ENCODE peak calls at places on chromosomes 16 and 17, in ten cellular contexts. One of them, this sample, is unnamed.

GRCh38 chr16:86614699-86615098 is 36.4 kb downstream of the FOXL1 start:
- DNase-seq in GM12878: no peak
- DNase-seq in HCT116: no peak
- DNase-seq in foreskin keratinocyte: no peak
- DNase-seq in body of pancreas: no peak
- DNase-seq in uterus: no peak
- DNase-seq in fibroblast of lung: no peak
- DNase-seq in naive thymus-derived CD4-positive, alpha-beta T cell: no peak
- DNase-seq in hepatocyte: no peak
- DNase-seq in DND-41: no peak
- DNase-seq in this sample: no peak

GRCh38 chr17:75778861-75779249 is 5.8 kb upstream of the UNK start:
- DNase-seq in fibroblast of lung: no peak
- DNase-seq in HCT116: no peak
- DNase-seq in hepatocyte: peak
- DNase-seq in DND-41: no peak
- DNase-seq in GM12878: no peak
- DNase-seq in naive thymus-derived CD4-positive, alpha-beta T cell: no peak
- DNase-seq in uterus: no peak
- DNase-seq in body of pancreas: no peak
- DNase-seq in foreskin keratinocyte: no peak
- DNase-seq in this sample: peak

GRCh38 chr17:9202572-9202971 is 181.3 kb downstream of the NTN1 start:
- DNase-seq in DND-41: no peak
- DNase-seq in HCT116: no peak
- DNase-seq in uterus: no peak
- DNase-seq in naive thymus-derived CD4-positive, alpha-beta T cell: no peak
- DNase-seq in GM12878: no peak
- DNase-seq in fibroblast of lung: no peak
- DNase-seq in hepatocyte: no peak
- DNase-seq in foreskin keratinocyte: no peak
- DNase-seq in body of pancreas: no peak
- DNase-seq in this sample: no peak

GRCh38 chr16:87233928-87234327 is 83.3 kb downstream of the C16orf95 start:
- DNase-seq in hepatocyte: no peak
- DNase-seq in uterus: no peak
- DNase-seq in naive thymus-derived CD4-positive, alpha-beta T cell: no peak
- DNase-seq in DND-41: no peak
- DNase-seq in GM12878: no peak
- DNase-seq in body of pancreas: no peak
- DNase-seq in foreskin keratinocyte: no peak
- DNase-seq in HCT116: no peak
- DNase-seq in fibroblast of lung: peak
- DNase-seq in this sample: peak

GRCh38 chr16:87956169-87956770 is 5.0 kb downstream of the BANP start:
- DNase-seq in DND-41: peak
- DNase-seq in GM12878: peak
- DNase-seq in body of pancreas: no peak
- DNase-seq in naive thymus-derived CD4-positive, alpha-beta T cell: peak
- DNase-seq in foreskin keratinocyte: no peak
- DNase-seq in HCT116: no peak
- DNase-seq in fibroblast of lung: peak
- DNase-seq in hepatocyte: peak
- DNase-seq in uterus: no peak
- DNase-seq in this sample: no peak

GRCh38 chr17:34370997-34371395 is 8.0 kb upstream of the CCL1 start:
- DNase-seq in body of pancreas: no peak
- DNase-seq in GM12878: no peak
- DNase-seq in HCT116: no peak
- DNase-seq in DND-41: peak
- DNase-seq in uterus: no peak
- DNase-seq in hepatocyte: peak
- DNase-seq in foreskin keratinocyte: peak
- DNase-seq in naive thymus-derived CD4-positive, alpha-beta T cell: no peak
- DNase-seq in fibroblast of lung: no peak
- DNase-seq in this sample: no peak

GRCh38 chr16:50600582-50601283 is 52.5 kb downstream of the NKD1 start:
- DNase-seq in hepatocyte: no peak
- DNase-seq in foreskin keratinocyte: no peak
- DNase-seq in DND-41: no peak
- DNase-seq in uterus: no peak
- DNase-seq in naive thymus-derived CD4-positive, alpha-beta T cell: no peak
- DNase-seq in HCT116: no peak
- DNase-seq in GM12878: no peak
- DNase-seq in body of pancreas: no peak
- DNase-seq in fibroblast of lung: no peak
- DNase-seq in this sample: no peak

GRCh38 chr16:89364603-89365002 is 125.8 kb downstream of the ANKRD11 start:
- DNase-seq in fibroblast of lung: peak
- DNase-seq in uterus: no peak
- DNase-seq in DND-41: no peak
- DNase-seq in HCT116: no peak
- DNase-seq in foreskin keratinocyte: no peak
- DNase-seq in GM12878: no peak
- DNase-seq in naive thymus-derived CD4-positive, alpha-beta T cell: no peak
- DNase-seq in hepatocyte: no peak
- DNase-seq in body of pancreas: peak
- DNase-seq in this sample: no peak

GRCh38 chr16:74832228-74832627 is 57.6 kb upstream of the FA2H start:
- DNase-seq in HCT116: no peak
- DNase-seq in naive thymus-derived CD4-positive, alpha-beta T cell: no peak
- DNase-seq in DND-41: no peak
- DNase-seq in fibroblast of lung: no peak
- DNase-seq in body of pancreas: no peak
- DNase-seq in uterus: no peak
- DNase-seq in foreskin keratinocyte: no peak
- DNase-seq in GM12878: no peak
- DNase-seq in hepatocyte: no peak
- DNase-seq in this sample: no peak

GRCh38 chr16:3576211-3576610 is 992 bp downstream of the NLRC3 start:
- DNase-seq in body of pancreas: no peak
- DNase-seq in GM12878: no peak
- DNase-seq in hepatocyte: no peak
- DNase-seq in HCT116: no peak
- DNase-seq in fibroblast of lung: no peak
- DNase-seq in foreskin keratinocyte: no peak
- DNase-seq in DND-41: no peak
- DNase-seq in uterus: no peak
- DNase-seq in naive thymus-derived CD4-positive, alpha-beta T cell: peak
- DNase-seq in this sample: no peak

GRCh38 chr17:80364091-80364691 is 50.8 kb upstream of the ENDOV start:
- DNase-seq in GM12878: no peak
- DNase-seq in HCT116: peak
- DNase-seq in DND-41: peak
- DNase-seq in hepatocyte: peak
- DNase-seq in body of pancreas: peak
- DNase-seq in uterus: no peak
- DNase-seq in foreskin keratinocyte: peak
- DNase-seq in naive thymus-derived CD4-positive, alpha-beta T cell: no peak
- DNase-seq in fibroblast of lung: peak
- DNase-seq in this sample: peak

GRCh38 chr16:53982631-53983042 is 278.7 kb downstream of the FTO start:
- DNase-seq in HCT116: no peak
- DNase-seq in hepatocyte: no peak
- DNase-seq in foreskin keratinocyte: no peak
- DNase-seq in fibroblast of lung: no peak
- DNase-seq in DND-41: no peak
- DNase-seq in body of pancreas: no peak
- DNase-seq in naive thymus-derived CD4-positive, alpha-beta T cell: no peak
- DNase-seq in GM12878: no peak
- DNase-seq in uterus: no peak
- DNase-seq in this sample: no peak

GRCh38 chr17:43994272-43995149 is 9.9 kb upstream of the NAGS start:
- DNase-seq in naive thymus-derived CD4-positive, alpha-beta T cell: peak
- DNase-seq in body of pancreas: peak
- DNase-seq in DND-41: peak
- DNase-seq in hepatocyte: peak
- DNase-seq in fibroblast of lung: peak
- DNase-seq in HCT116: no peak
- DNase-seq in foreskin keratinocyte: no peak
- DNase-seq in uterus: peak
- DNase-seq in GM12878: no peak
- DNase-seq in this sample: peak

GRCh38 chr17:36534117-36534880 is at the start of gene MYO19:
- DNase-seq in fibroblast of lung: peak
- DNase-seq in foreskin keratinocyte: peak
- DNase-seq in HCT116: peak
- DNase-seq in body of pancreas: peak
- DNase-seq in uterus: peak
- DNase-seq in naive thymus-derived CD4-positive, alpha-beta T cell: peak
- DNase-seq in GM12878: peak
- DNase-seq in DND-41: peak
- DNase-seq in hepatocyte: peak
- DNase-seq in this sample: peak

GRCh38 chr17:46045639-46046038 is 46.6 kb downstream of the STH start:
- DNase-seq in HCT116: no peak
- DNase-seq in fibroblast of lung: no peak
- DNase-seq in body of pancreas: no peak
- DNase-seq in DND-41: no peak
- DNase-seq in naive thymus-derived CD4-positive, alpha-beta T cell: no peak
- DNase-seq in foreskin keratinocyte: no peak
- DNase-seq in hepatocyte: no peak
- DNase-seq in GM12878: no peak
- DNase-seq in uterus: no peak
- DNase-seq in this sample: no peak

GRCh38 chr16:82157836-82158235 is 12.2 kb downstream of the MPHOSPH6 start:
- DNase-seq in GM12878: no peak
- DNase-seq in foreskin keratinocyte: no peak
- DNase-seq in body of pancreas: no peak
- DNase-seq in naive thymus-derived CD4-positive, alpha-beta T cell: no peak
- DNase-seq in hepatocyte: peak
- DNase-seq in DND-41: no peak
- DNase-seq in uterus: no peak
- DNase-seq in HCT116: no peak
- DNase-seq in fibroblast of lung: peak
- DNase-seq in this sample: no peak
- H3K27ac ChIP-seq in GM12878: no peak
- H3K27ac ChIP-seq in foreskin keratinocyte: no peak
- H3K27ac ChIP-seq in body of pancreas: no peak
- H3K27ac ChIP-seq in naive thymus-derived CD4-positive, alpha-beta T cell: no peak
- H3K27ac ChIP-seq in hepatocyte: peak
- H3K27ac ChIP-seq in DND-41: no peak
- H3K27ac ChIP-seq in uterus: peak
- H3K27ac ChIP-seq in HCT116: no peak
- H3K27ac ChIP-seq in fibroblast of lung: no peak
- H3K27ac ChIP-seq in this sample: no peak

GRCh38 chr16:84005391-84005790 is 37.2 kb downstream of the SLC38A8 start:
- DNase-seq in GM12878: no peak
- DNase-seq in fibroblast of lung: no peak
- DNase-seq in body of pancreas: no peak
- DNase-seq in foreskin keratinocyte: no peak
- DNase-seq in hepatocyte: no peak
- DNase-seq in naive thymus-derived CD4-positive, alpha-beta T cell: no peak
- DNase-seq in DND-41: no peak
- DNase-seq in uterus: no peak
- DNase-seq in HCT116: no peak
- DNase-seq in this sample: no peak
- H3K27ac ChIP-seq in GM12878: no peak
- H3K27ac ChIP-seq in fibroblast of lung: no peak
- H3K27ac ChIP-seq in body of pancreas: no peak
- H3K27ac ChIP-seq in foreskin keratinocyte: no peak
- H3K27ac ChIP-seq in hepatocyte: no peak
- H3K27ac ChIP-seq in naive thymus-derived CD4-positive, alpha-beta T cell: no peak
- H3K27ac ChIP-seq in DND-41: no peak
- H3K27ac ChIP-seq in uterus: no peak
- H3K27ac ChIP-seq in HCT116: no peak
- H3K27ac ChIP-seq in this sample: no peak

GRCh38 chr17:76811028-76811427 is 57.2 kb upstream of the MGAT5B start:
- DNase-seq in GM12878: no peak
- DNase-seq in naive thymus-derived CD4-positive, alpha-beta T cell: no peak
- DNase-seq in foreskin keratinocyte: no peak
- DNase-seq in body of pancreas: no peak
- DNase-seq in uterus: no peak
- DNase-seq in DND-41: no peak
- DNase-seq in HCT116: no peak
- DNase-seq in fibroblast of lung: no peak
- DNase-seq in hepatocyte: no peak
- DNase-seq in this sample: no peak

GRCh38 chr17:76801706-76802105 is 63.8 kb downstream of the MFSD11 start:
- DNase-seq in foreskin keratinocyte: no peak
- DNase-seq in naive thymus-derived CD4-positive, alpha-beta T cell: no peak
- DNase-seq in body of pancreas: no peak
- DNase-seq in GM12878: no peak
- DNase-seq in HCT116: no peak
- DNase-seq in uterus: no peak
- DNase-seq in DND-41: no peak
- DNase-seq in fibroblast of lung: no peak
- DNase-seq in hepatocyte: no peak
- DNase-seq in this sample: no peak

GRCh38 chr17:76808326-76808725 is 59.9 kb upstream of the MGAT5B start:
- DNase-seq in HCT116: no peak
- DNase-seq in uterus: no peak
- DNase-seq in fibroblast of lung: no peak
- DNase-seq in foreskin keratinocyte: no peak
- DNase-seq in DND-41: no peak
- DNase-seq in hepatocyte: no peak
- DNase-seq in GM12878: no peak
- DNase-seq in naive thymus-derived CD4-positive, alpha-beta T cell: no peak
- DNase-seq in body of pancreas: no peak
- DNase-seq in this sample: no peak

DNA sequence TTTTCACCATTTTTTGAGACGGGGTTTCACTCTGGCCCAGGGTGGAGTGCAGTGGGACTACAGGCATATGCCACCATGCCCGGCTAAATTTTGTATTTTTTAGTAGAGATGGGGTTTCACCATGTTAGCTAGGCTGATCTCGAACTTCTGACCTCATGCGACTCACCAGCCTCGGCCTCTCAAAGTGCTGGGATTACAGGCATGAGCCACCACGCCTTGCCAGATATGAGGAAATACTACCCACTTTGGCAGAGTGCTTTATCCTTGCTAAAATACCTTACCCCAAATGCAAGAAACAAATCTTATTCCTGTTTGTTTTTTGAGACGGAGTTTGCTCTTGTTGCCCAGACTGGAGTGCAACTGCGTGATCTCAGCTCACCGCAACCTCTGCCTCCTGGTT is 62.9 kb upstream of the MGAT5B start:
- DNase-seq in GM12878: no peak
- DNase-seq in body of pancreas: no peak
- DNase-seq in hepatocyte: no peak
- DNase-seq in uterus: no peak
- DNase-seq in fibroblast of lung: peak
- DNase-seq in naive thymus-derived CD4-positive, alpha-beta T cell: no peak
- DNase-seq in foreskin keratinocyte: no peak
- DNase-seq in DND-41: no peak
- DNase-seq in HCT116: no peak
- DNase-seq in this sample: no peak
- H3K27ac ChIP-seq in GM12878: no peak
- H3K27ac ChIP-seq in body of pancreas: no peak
- H3K27ac ChIP-seq in hepatocyte: no peak
- H3K27ac ChIP-seq in uterus: no peak
- H3K27ac ChIP-seq in fibroblast of lung: no peak
- H3K27ac ChIP-seq in naive thymus-derived CD4-positive, alpha-beta T cell: no peak
- H3K27ac ChIP-seq in foreskin keratinocyte: no peak
- H3K27ac ChIP-seq in DND-41: no peak
- H3K27ac ChIP-seq in HCT116: peak
- H3K27ac ChIP-seq in this sample: no peak

DNA sequence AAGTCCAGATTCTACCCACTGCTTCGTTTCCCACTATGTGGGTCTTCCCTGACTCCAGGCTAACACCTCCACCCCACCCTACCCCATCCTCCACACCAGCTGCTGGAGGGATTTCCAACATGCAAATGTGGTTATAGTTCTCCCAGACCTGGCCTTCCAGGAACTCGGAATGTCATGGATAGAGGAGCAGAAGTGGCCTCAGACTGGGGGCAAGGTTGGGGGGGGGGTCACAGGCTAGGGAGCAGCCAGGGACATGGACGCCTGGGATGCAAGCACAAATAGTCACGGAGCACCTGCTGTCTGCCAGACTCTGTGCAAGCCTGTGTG is 2.0 kb downstream of the CAMKK1 start:
- DNase-seq in DND-41: no peak
- DNase-seq in HCT116: no peak
- DNase-seq in foreskin keratinocyte: no peak
- DNase-seq in uterus: no peak
- DNase-seq in GM12878: no peak
- DNase-seq in hepatocyte: no peak
- DNase-seq in fibroblast of lung: no peak
- DNase-seq in body of pancreas: no peak
- DNase-seq in naive thymus-derived CD4-positive, alpha-beta T cell: no peak
- DNase-seq in this sample: no peak
- H3K27ac ChIP-seq in DND-41: no peak
- H3K27ac ChIP-seq in HCT116: peak
- H3K27ac ChIP-seq in foreskin keratinocyte: no peak
- H3K27ac ChIP-seq in uterus: peak
- H3K27ac ChIP-seq in GM12878: no peak
- H3K27ac ChIP-seq in hepatocyte: peak
- H3K27ac ChIP-seq in fibroblast of lung: no peak
- H3K27ac ChIP-seq in body of pancreas: no peak
- H3K27ac ChIP-seq in naive thymus-derived CD4-positive, alpha-beta T cell: peak
- H3K27ac ChIP-seq in this sample: no peak

This sample was measured in HL-60.